ENCODE peak calls at places on chromosomes 13 and 19, in six cellular contexts. N is tibial nerve, L is tibial artery, H is cardiac fibroblast, D is right atrium auricular region, A is mucosa of descending colon. R is an unnamed sample.

GRCh38 chr13:73059460-73060250 is 850 bp downstream of the KLF5 start:
- DNase-seq in H (peak), D (no peak), L (peak), N (no peak), A (peak), R (peak)

GRCh38 chr19:58361900-58362271 is 665 bp downstream of the ZNF497 start:
- DNase-seq in N (no peak), H (no peak), A (peak), D (no peak), L (peak), R (no peak)

GRCh38 chr19:19661675-19662251 is 1.7 kb downstream of the ATP13A1 start:
- DNase-seq in L (no peak), N (no peak), D (no peak), A (peak), H (no peak), R (peak)

GRCh38 chr13:26128676-26129075 is 76.9 kb upstream of the SHISA2 start:
- DNase-seq in N (no peak), L (no peak), H (no peak), A (no peak), D (no peak), R (no peak)

GRCh38 chr13:70668293-70668692 is 560.0 kb upstream of the KLHL1 start:
- DNase-seq in L (no peak), H (no peak), N (no peak), D (no peak), A (no peak), R (no peak)

GRCh38 chr19:48975947-48976847 is 11.1 kb downstream of the FTL start:
- DNase-seq in D (no peak), L (no peak), N (no peak), H (peak), A (no peak), R (no peak)

GRCh38 chr13:33690321-33690720 is 127.6 kb upstream of the RFC3 start:
- DNase-seq in D (no peak), H (no peak), L (no peak), N (no peak), A (no peak), R (no peak)

GRCh38 chr19:19336597-19336996 is 16.0 kb downstream of the MAU2 start:
- DNase-seq in L (no peak), H (no peak), D (no peak), N (no peak), A (no peak), R (no peak)

GRCh38 chr13:109790951-109791605 is 4.7 kb upstream of the IRS2 start:
- DNase-seq in L (no peak), A (no peak), D (no peak), N (peak), H (peak), R (no peak)

GRCh38 chr13:76720416-76720815 is 165.8 kb downstream of the KCTD12 start:
- DNase-seq in A (no peak), D (no peak), H (no peak), N (no peak), L (no peak), R (no peak)

GRCh38 chr13:76216729-76217128 is 580.6 kb downstream of the LMO7 start:
- DNase-seq in A (no peak), L (no peak), H (no peak), N (no peak), D (no peak), R (no peak)

GRCh38 chr19:3198901-3199700 is 13.4 kb downstream of the NCLN start:
- DNase-seq in D (no peak), H (no peak), L (no peak), N (no peak), A (no peak), R (peak)

GRCh38 chr13:109517516-109517915 is 268.9 kb downstream of the IRS2 start:
- DNase-seq in A (no peak), H (peak), L (no peak), D (no peak), N (no peak), R (no peak)

GRCh38 chr19:55635334-55635717 is 5.5 kb upstream of the ZNF580 start:
- DNase-seq in H (no peak), L (no peak), A (peak), D (no peak), N (no peak), R (no peak)

GRCh38 chr13:75391432-75392100 is 90.4 kb downstream of the TBC1D4 start:
- DNase-seq in H (no peak), L (no peak), D (no peak), A (no peak), N (no peak), R (no peak)

GRCh38 chr13:95714142-95714832 is 37.3 kb downstream of the DNAJC3 start:
- DNase-seq in L (no peak), H (peak), N (no peak), A (no peak), D (no peak), R (no peak)

GRCh38 chr13:91406619-91407018 is 8.2 kb downstream of the GPC5 start:
- DNase-seq in H (peak), D (no peak), L (no peak), A (no peak), N (no peak), R (no peak)

GRCh38 chr19:54209058-54209747 is 8.5 kb downstream of the RPS9 start:
- DNase-seq in H (peak), L (no peak), D (no peak), N (no peak), A (peak), R (no peak)

GRCh38 chr13:112532837-112533745 is 54.9 kb downstream of the TUBGCP3 start:
- DNase-seq in D (no peak), A (no peak), H (no peak), N (no peak), L (no peak), R (no peak)

GRCh38 chr13:50123002-50123401 is 107.8 kb downstream of the KCNRG start:
- DNase-seq in L (no peak), N (no peak), H (no peak), A (no peak), D (no peak), R (no peak)

GRCh38 chr13:44191103-44191502 is 182.5 kb upstream of the SERP2 start:
- DNase-seq in A (no peak), H (no peak), D (no peak), N (no peak), L (no peak), R (no peak)

GRCh38 chr19:40578442-40578908 is 1.8 kb downstream of the SHKBP1 start:
- DNase-seq in N (no peak), D (no peak), H (peak), L (no peak), A (no peak), R (no peak)

GRCh38 chr19:7783991-7784421 is 21.0 kb downstream of the CLEC4M start:
- DNase-seq in D (no peak), H (peak), L (peak), N (peak), A (no peak), R (no peak)

GRCh38 chr13:94227255-94227879 is 252.1 kb downstream of the DCT start:
- DNase-seq in L (no peak), H (no peak), A (no peak), D (no peak), N (no peak), R (no peak)

GRCh38 chr19:45496349-45496953 is 396 bp downstream of the RTN2 start:
- DNase-seq in N (no peak), D (no peak), L (no peak), A (peak), H (no peak), R (no peak)

GRCh38 chr13:75766636-75767035 is 130.5 kb downstream of the LMO7 start:
- DNase-seq in D (no peak), N (no peak), A (no peak), H (no peak), L (no peak), R (no peak)

GRCh38 chr13:27263438-27263837 is 7.2 kb upstream of the RASL11A start:
- DNase-seq in N (no peak), L (no peak), H (no peak), D (no peak), A (no peak), R (no peak)

GRCh38 chr19:33197591-33198000 is 3.5 kb downstream of the LRP3 start:
- DNase-seq in L (no peak), D (no peak), A (no peak), N (no peak), H (no peak), R (peak)

GRCh38 chr13:21675095-21676007 is 4.5 kb downstream of the FGF9 start:
- DNase-seq in D (no peak), H (no peak), L (no peak), N (no peak), A (peak), R (no peak)

GRCh38 chr13:63631006-63631405 is 2215.4 kb upstream of the PCDH20 start:
- DNase-seq in L (no peak), A (no peak), N (no peak), H (no peak), D (no peak), R (no peak)

DNA sequence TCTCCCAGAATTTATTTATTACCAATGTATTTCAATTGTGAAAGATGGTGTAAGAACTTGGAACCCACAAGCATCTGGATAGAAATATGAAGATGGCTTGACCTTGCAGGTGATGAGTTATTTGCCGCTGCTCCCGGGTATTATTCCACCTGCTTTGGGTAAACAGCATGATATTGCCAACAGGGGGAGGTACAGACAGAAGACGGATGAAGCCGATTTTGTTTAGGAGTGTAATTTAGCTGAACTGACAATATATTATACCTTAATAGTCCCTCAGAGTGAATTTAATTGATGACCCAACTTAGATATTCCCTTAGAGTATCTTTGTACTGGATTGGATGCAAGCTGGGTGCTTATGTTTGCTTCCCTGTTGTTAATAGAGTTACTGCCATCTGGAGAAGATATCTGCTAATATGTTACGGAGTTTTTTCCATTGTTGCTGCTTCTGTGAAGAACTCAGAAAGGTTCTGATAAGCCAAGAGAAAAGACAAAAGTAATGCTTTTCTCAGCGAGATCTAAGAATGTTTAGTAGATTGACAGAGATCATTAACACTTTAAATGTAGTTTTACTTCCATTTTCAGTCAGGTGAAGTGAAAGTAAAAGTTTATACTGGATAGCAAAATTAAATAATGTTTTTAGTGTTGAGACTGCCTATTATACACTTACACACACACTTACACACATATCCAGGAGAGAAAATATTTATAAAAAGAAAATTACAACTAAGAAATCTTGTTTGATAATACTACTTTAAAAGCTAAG is 2220.8 kb upstream of the PCDH20 start:
- DNase-seq in N (no peak), D (no peak), H (peak), A (no peak), L (no peak), R (no peak)
- TF ChIP-seq CTCF in N (no peak), D (no peak), H (peak), A (no peak), L (no peak), R (peak)

DNA sequence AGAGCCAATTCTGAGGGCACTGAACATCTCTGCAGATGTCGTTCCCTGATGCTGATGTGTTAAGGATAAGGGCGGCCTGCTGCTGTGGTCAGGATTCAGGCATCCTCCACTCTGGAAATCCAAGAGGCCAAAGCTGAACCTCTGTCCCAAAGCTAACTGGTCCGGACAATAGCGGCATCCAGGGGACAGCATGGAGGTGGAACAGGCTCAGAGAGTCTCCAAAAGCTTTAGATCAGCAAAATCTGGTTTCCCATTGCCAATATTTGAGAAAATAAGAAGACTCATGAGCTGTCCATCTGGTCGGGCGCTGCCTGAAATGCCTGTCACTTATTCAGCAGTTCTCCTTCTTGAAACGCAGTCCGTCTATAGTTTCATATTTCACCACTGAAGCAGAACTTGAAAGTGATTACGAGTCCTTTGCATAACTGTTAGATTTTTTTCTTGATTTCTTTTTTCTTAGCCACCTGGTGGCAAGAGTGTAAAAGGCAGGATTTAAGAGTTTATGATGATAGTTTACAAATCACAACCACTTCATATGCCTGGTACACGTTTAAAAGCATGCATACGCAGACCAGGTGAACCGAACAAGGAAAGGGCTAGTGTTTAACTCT is 45.9 kb downstream of the GGACT start:
- DNase-seq in D (peak), N (no peak), H (peak), A (no peak), L (no peak), R (no peak)
- TF ChIP-seq CTCF in D (peak), N (peak), H (peak), A (no peak), L (peak), R (peak)

GRCh38 chr19:31110331-31110730 is 238.9 kb downstream of the TSHZ3 start:
- DNase-seq in H (peak), D (no peak), A (no peak), L (peak), N (no peak), R (no peak)
- TF ChIP-seq CTCF in H (peak), D (peak), A (no peak), L (no peak), N (no peak), R (peak)

GRCh38 chr13:97366172-97366688 is 67.7 kb upstream of the RAP2A start:
- DNase-seq in A (no peak), L (no peak), D (no peak), N (no peak), H (no peak), R (no peak)
- TF ChIP-seq CTCF in A (no peak), L (no peak), D (no peak), N (no peak), H (no peak), R (peak)

GRCh38 chr13:99575376-99575775 is 74.1 kb downstream of the TM9SF2 start:
- DNase-seq in L (no peak), N (no peak), A (no peak), H (no peak), D (no peak), R (no peak)

GRCh38 chr13:99582511-99582910 is 81.2 kb downstream of the TM9SF2 start:
- DNase-seq in D (no peak), L (no peak), A (no peak), N (no peak), H (no peak), R (no peak)

GRCh38 chr13:99572921-99573320 is 71.6 kb downstream of the TM9SF2 start:
- DNase-seq in N (no peak), H (no peak), A (no peak), D (no peak), L (no peak), R (no peak)

GRCh38 chr13:99580500-99581268 is 79.4 kb downstream of the TM9SF2 start:
- DNase-seq in N (no peak), L (no peak), A (no peak), D (no peak), H (no peak), R (no peak)

GRCh38 chr13:99577934-99578917 is 77.0 kb downstream of the TM9SF2 start:
- DNase-seq in A (no peak), D (no peak), N (no peak), H (peak), L (no peak), R (no peak)
- TF ChIP-seq CTCF in A (no peak), D (peak), N (peak), H (peak), L (peak), R (peak)

DNA sequence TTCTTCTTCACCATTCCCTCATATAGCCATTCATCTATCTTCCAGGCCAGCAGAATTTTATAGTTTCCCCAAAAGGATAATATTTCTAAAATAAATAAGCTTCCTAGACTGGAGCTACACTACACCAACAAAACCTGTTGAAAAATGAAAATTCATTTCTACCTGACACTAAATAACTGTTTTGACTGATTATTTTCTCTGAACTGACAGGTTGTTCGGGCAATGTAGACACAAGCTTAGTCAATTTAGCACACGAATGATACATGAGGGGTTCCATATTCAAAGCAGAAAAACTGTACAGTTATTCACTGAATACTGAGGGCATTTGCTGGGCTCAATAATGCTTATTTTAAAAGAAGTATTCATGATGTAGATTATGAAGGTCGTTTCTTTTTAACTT is 589.7 kb downstream of the LIG4 start:
- DNase-seq in H (no peak), L (no peak), D (no peak), N (no peak), A (no peak), R (no peak)
- TF ChIP-seq CTCF in H (no peak), L (no peak), D (no peak), N (no peak), A (no peak), R (no peak)